ENCODE peak calls at places on chromosome 1, in seven cellular contexts. C is CD4-positive, alpha-beta memory T cell; G is DND-41; Z is adrenal gland; B is SJSA1; I is colonic mucosa; V is GM23248. N is an unnamed sample. For H3K36me3 and H3K4me1, the result is how much of the 10 kb centered on the place peaks cover.

GRCh38 chr1:153465728-153466625 is 5.5 kb upstream of the S100A7 start:
- DNase-seq in C (peak), G (peak), Z (peak), B (peak), I (peak), V (peak), N (peak)

GRCh38 chr1:193104906-193105820 is at the start of gene GLRX2:
- DNase-seq in C (peak), G (peak), Z (peak), B (peak), I (peak), V (peak), N (peak)

GRCh38 chr1:247077768-247078314 is 770 bp downstream of the ZNF670 start:
- DNase-seq in C (no peak), G (no peak), Z (no peak), B (no peak), I (no peak), V (peak), N (peak)

GRCh38 chr1:150186789-150187559 is 37.3 kb downstream of the PLEKHO1 start:
- DNase-seq in C (peak), G (peak), Z (peak), B (peak), I (no peak), V (peak), N (peak)

GRCh38 chr1:245155186-245156040 is 628 bp downstream of the KIF26B start:
- DNase-seq in C (peak), G (no peak), Z (peak), B (no peak), I (no peak), V (peak), N (peak)

GRCh38 chr1:187261637-187262036 is 432.9 kb downstream of the PLA2G4A start:
- DNase-seq in C (no peak), G (no peak), Z (no peak), B (no peak), I (no peak), V (no peak), N (no peak)

GRCh38 chr1:16145030-16145987 is 10.6 kb downstream of the EPHA2 start:
- DNase-seq in C (no peak), G (no peak), Z (peak), B (peak), I (peak), V (peak), N (peak)

GRCh38 chr1:215842905-215843304 is 275.8 kb downstream of the KCTD3 start:
- DNase-seq in C (no peak), G (no peak), Z (no peak), B (no peak), I (no peak), V (peak), N (no peak)

GRCh38 chr1:113452921-113453770 is 62.8 kb downstream of the MAGI3 start:
- DNase-seq in C (peak), G (no peak), Z (no peak), B (peak), I (peak), V (peak), N (peak)

GRCh38 chr1:56494306-56494705 is 85.1 kb downstream of the PLPP3 start:
- DNase-seq in C (no peak), G (no peak), Z (no peak), B (no peak), I (no peak), V (no peak), N (no peak)

GRCh38 chr1:209844695-209845404 is 17.1 kb downstream of the UTP25 start:
- DNase-seq in C (no peak), G (no peak), Z (no peak), B (no peak), I (no peak), V (no peak), N (no peak)

GRCh38 chr1:201537966-201538617 is 835 bp upstream of the NAV1 start:
- DNase-seq in C (no peak), G (no peak), Z (no peak), B (peak), I (no peak), V (peak), N (no peak)

GRCh38 chr1:51504806-51505525 is 14.1 kb downstream of the EPS15 start:
- DNase-seq in C (no peak), G (no peak), Z (no peak), B (no peak), I (no peak), V (no peak), N (no peak)

GRCh38 chr1:51237313-51237700 is 1.2 kb downstream of the RNF11 start:
- DNase-seq in C (no peak), G (no peak), Z (no peak), B (no peak), I (no peak), V (no peak), N (no peak)

GRCh38 chr1:214216779-214217178 is 64.2 kb upstream of the SMYD2 start:
- DNase-seq in C (no peak), G (no peak), Z (no peak), B (no peak), I (no peak), V (no peak), N (no peak)

GRCh38 chr1:15965228-15965767 is 10.6 kb downstream of the ZBTB17 start:
- DNase-seq in C (no peak), G (no peak), Z (no peak), B (peak), I (no peak), V (peak), N (peak)

GRCh38 chr1:1281533-1282321 is 1.5 kb downstream of the SCNN1D start:
- DNase-seq in C (no peak), G (no peak), Z (peak), B (no peak), I (peak), V (peak), N (no peak)

GRCh38 chr1:61864501-61864900 is 122.2 kb downstream of the PATJ start:
- DNase-seq in C (no peak), G (no peak), Z (no peak), B (peak), I (no peak), V (no peak), N (no peak)

GRCh38 chr1:66563094-66563800 is 29.3 kb downstream of the SGIP1 start:
- DNase-seq in C (no peak), G (no peak), Z (no peak), B (peak), I (no peak), V (peak), N (peak)

GRCh38 chr1:235024045-235024439 is 104.6 kb downstream of the TOMM20 start:
- DNase-seq in C (no peak), G (no peak), Z (no peak), B (no peak), I (no peak), V (no peak), N (no peak)

GRCh38 chr1:112544011-112544688 is 35.4 kb downstream of the WNT2B start:
- DNase-seq in C (no peak), G (no peak), Z (peak), B (peak), I (no peak), V (peak), N (peak)

GRCh38 chr1:225480825-225481434 is 53.1 kb upstream of the LBR start:
- DNase-seq in C (peak), G (peak), Z (peak), B (no peak), I (peak), V (peak), N (peak)

GRCh38 chr1:109156916-109157385 is 43.0 kb downstream of the ELAPOR1 start:
- DNase-seq in C (no peak), G (no peak), Z (no peak), B (no peak), I (peak), V (no peak), N (no peak)

GRCh38 chr1:232704694-232705680 is 75.1 kb upstream of the SIPA1L2 start:
- DNase-seq in C (no peak), G (no peak), Z (peak), B (peak), I (peak), V (peak), N (peak)

GRCh38 chr1:218380125-218380977 is 35.2 kb downstream of the TGFB2 start:
- DNase-seq in C (no peak), G (no peak), Z (no peak), B (peak), I (no peak), V (peak), N (peak)

GRCh38 chr1:55714230-55714629 is 499.1 kb upstream of the USP24 start:
- DNase-seq in C (no peak), G (no peak), Z (no peak), B (no peak), I (no peak), V (no peak), N (no peak)

GRCh38 chr1:50251592-50252165 is 143.0 kb downstream of the ELAVL4 start:
- DNase-seq in C (no peak), G (no peak), Z (no peak), B (no peak), I (no peak), V (peak), N (no peak)

GRCh38 chr1:208231929-208232360 is 12.2 kb downstream of the PLXNA2 start:
- DNase-seq in C (no peak), G (no peak), Z (no peak), B (peak), I (no peak), V (peak), N (peak)

GRCh38 chr1:230113605-230114241 is 46.7 kb downstream of the GALNT2 start:
- DNase-seq in C (no peak), G (no peak), Z (peak), B (peak), I (no peak), V (peak), N (peak)

GRCh38 chr1:229832695-229833094 is 206.6 kb downstream of the URB2 start:
- DNase-seq in C (no peak), G (no peak), Z (no peak), B (no peak), I (peak), V (no peak), N (no peak)

GRCh38 chr1:84692391-84692790 is 2.1 kb upstream of the SSX2IP start:
- DNase-seq in C (no peak), G (no peak), Z (no peak), B (no peak), I (no peak), V (no peak), N (no peak)

GRCh38 chr1:89221341-89221740 is 22.6 kb upstream of the GBP4 start:
- DNase-seq in C (no peak), G (no peak), Z (no peak), B (no peak), I (no peak), V (no peak), N (no peak)

GRCh38 chr1:118249641-118250040 is 64.6 kb upstream of the SPAG17 start:
- DNase-seq in C (no peak), G (no peak), Z (no peak), B (no peak), I (no peak), V (no peak), N (no peak)

GRCh38 chr1:162639718-162640117 is 7.5 kb downstream of the DDR2 start:
- DNase-seq in C (no peak), G (no peak), Z (no peak), B (no peak), I (no peak), V (no peak), N (no peak)

GRCh38 chr1:179269071-179269470 is 24.5 kb upstream of the SOAT1 start:
- DNase-seq in C (no peak), G (no peak), Z (no peak), B (no peak), I (no peak), V (no peak), N (no peak)

GRCh38 chr1:198845851-198846250 is 207.0 kb downstream of the PTPRC start:
- DNase-seq in C (no peak), G (no peak), Z (no peak), B (no peak), I (no peak), V (no peak), N (no peak)

GRCh38 chr1:160629286-160630210 is 17.3 kb downstream of the SLAMF1 start:
- DNase-seq in C (peak), G (peak), Z (peak), B (no peak), I (no peak), V (no peak), N (no peak)

GRCh38 chr1:228082975-228083870 is 715 bp downstream of the ARF1 start:
- DNase-seq in C (no peak), G (peak), Z (peak), B (peak), I (peak), V (peak), N (peak)

GRCh38 chr1:61797045-61797755 is 54.9 kb downstream of the PATJ start:
- DNase-seq in C (no peak), G (no peak), Z (no peak), B (no peak), I (no peak), V (no peak), N (no peak)

DNA sequence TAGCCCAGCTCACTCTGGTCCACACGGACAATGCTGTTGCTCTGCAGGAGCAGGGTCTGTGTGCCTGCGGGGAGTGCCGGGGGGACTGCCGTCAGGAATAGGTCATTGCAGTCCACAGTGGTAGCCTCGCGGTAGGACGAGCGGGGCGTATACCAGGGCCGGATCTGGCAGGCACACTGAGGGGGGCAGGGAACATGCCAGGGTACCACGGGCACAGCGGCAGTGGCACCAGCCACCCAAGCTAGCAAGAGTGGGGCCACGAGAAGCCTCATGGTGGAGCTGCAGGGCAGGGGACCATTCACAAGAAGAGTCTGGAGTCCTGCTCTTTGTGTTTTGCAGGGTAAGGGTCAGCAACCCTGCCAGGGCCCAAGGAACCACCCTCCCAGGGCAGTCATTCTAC is 65.8 kb downstream of the LRRN2 start:
- DNase-seq in C (no peak), G (no peak), Z (no peak), B (no peak), I (peak), V (no peak), N (no peak)
- H3K36me3 ChIP-seq in C (under half), G (under half), Z (under half), B (under half), I (under half), V (under half), N (under half)

GRCh38 chr1:27138368-27138767 is 16.6 kb downstream of the SLC9A1 start:
- DNase-seq in C (no peak), G (no peak), Z (no peak), B (no peak), I (no peak), V (no peak), N (no peak)
- H3K4me1 ChIP-seq in C (under half), G (under half), Z (under half), B (under half), I (under half), V (under half), N (under half)

GRCh38 chr1:44801491-44802305 is 1.5 kb downstream of the PLK3 start:
- DNase-seq in C (peak), G (no peak), Z (peak), B (no peak), I (no peak), V (peak), N (peak)
- H3K36me3 ChIP-seq in C (under half), G (under half), Z (under half), B (under half), I (under half), V (under half), N (under half)

GRCh38 chr1:203325418-203326091 is 20.2 kb downstream of the BTG2 start:
- DNase-seq in C (no peak), G (no peak), Z (no peak), B (no peak), I (peak), V (no peak), N (no peak)

GRCh38 chr1:203325004-203325417 is 19.7 kb downstream of the BTG2 start:
- DNase-seq in C (peak), G (peak), Z (no peak), B (no peak), I (no peak), V (no peak), N (no peak)

GRCh38 chr1:203328714-203329122 is 22.2 kb downstream of the FMOD start:
- DNase-seq in C (no peak), G (no peak), Z (no peak), B (no peak), I (peak), V (no peak), N (no peak)

GRCh38 chr1:203327684-203328457 is 22.6 kb downstream of the BTG2 start:
- DNase-seq in C (peak), G (peak), Z (no peak), B (peak), I (no peak), V (peak), N (peak)

DNA sequence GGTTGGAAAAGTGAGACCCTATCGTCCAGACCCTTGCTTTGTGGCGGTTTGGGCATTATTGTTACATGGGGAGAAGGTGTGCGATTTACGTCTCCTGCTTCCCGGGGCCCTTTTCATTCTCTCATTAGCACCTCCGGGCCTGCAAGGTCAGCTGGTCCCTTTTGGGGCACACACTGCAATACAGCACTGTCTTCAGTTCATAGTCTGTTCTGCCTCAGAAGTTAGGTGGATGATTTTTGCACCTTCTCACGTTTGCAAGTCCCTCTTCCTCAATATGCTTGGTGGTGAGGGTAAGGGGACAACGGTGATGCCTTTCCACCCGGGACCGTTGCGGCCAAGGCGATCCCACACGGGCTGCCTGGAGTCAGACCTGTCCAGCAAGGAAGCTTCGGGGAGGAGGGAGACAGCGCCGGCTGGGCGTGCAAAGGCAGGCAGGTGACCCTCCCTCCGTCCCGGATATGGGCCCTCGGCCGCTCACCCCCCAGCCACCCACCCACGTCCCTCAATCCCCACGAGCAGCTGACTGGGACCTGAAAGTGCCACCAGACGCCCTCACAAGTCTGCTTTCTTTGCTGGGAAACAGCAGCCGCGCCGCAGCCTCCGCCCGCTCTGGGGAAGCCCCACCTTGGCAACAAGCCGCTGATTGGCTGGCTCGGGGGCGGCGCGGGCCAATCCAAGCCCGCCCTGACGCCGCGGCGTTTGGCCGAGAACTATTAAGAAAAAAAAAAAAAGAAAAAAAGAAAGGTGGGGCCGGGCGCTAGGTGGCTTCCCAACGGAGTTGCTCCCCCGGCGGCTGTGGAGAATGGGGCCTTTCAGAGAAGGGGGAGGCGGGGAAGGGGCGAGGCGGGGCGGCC is 21.7 kb downstream of the BTG2 start:
- DNase-seq in C (peak), G (peak), Z (peak), B (peak), I (peak), V (peak), N (peak)
- H3K4me1 ChIP-seq in C (half or more), G (half or more), Z (under half), B (under half), I (under half), V (under half), N (half or more)

N was measured in adipocyte.